ENCODE peak calls at places on chromosomes 12 and 14, in ten cellular contexts. One of them, this sample, is unnamed.

GRCh38 chr12:132444957-132445883 is 44.7 kb upstream of the FBRSL1 start:
- DNase-seq in IMR-90: no peak
- DNase-seq in stomach: peak
- DNase-seq in BJ: no peak
- DNase-seq in nephron progenitor cell: no peak
- DNase-seq in AG10803: no peak
- DNase-seq in HCT116: no peak
- DNase-seq in mesothelial cell of epicardium: no peak
- DNase-seq in CD4-positive, alpha-beta T cell: peak
- DNase-seq in spleen: peak
- DNase-seq in this sample: peak

GRCh38 chr12:86917121-86917520 is 660.9 kb upstream of the MGAT4C start:
- DNase-seq in IMR-90: no peak
- DNase-seq in spleen: no peak
- DNase-seq in AG10803: no peak
- DNase-seq in HCT116: no peak
- DNase-seq in nephron progenitor cell: no peak
- DNase-seq in stomach: no peak
- DNase-seq in mesothelial cell of epicardium: no peak
- DNase-seq in BJ: no peak
- DNase-seq in CD4-positive, alpha-beta T cell: no peak
- DNase-seq in this sample: no peak

GRCh38 chr14:98136420-98136819 is 1135.6 kb downstream of the BCL11B start:
- DNase-seq in mesothelial cell of epicardium: no peak
- DNase-seq in nephron progenitor cell: no peak
- DNase-seq in spleen: no peak
- DNase-seq in HCT116: no peak
- DNase-seq in stomach: no peak
- DNase-seq in CD4-positive, alpha-beta T cell: no peak
- DNase-seq in IMR-90: no peak
- DNase-seq in AG10803: no peak
- DNase-seq in BJ: no peak
- DNase-seq in this sample: no peak

GRCh38 chr14:95313707-95314106 is 6.0 kb downstream of the CLMN start:
- DNase-seq in nephron progenitor cell: no peak
- DNase-seq in AG10803: peak
- DNase-seq in stomach: peak
- DNase-seq in spleen: no peak
- DNase-seq in CD4-positive, alpha-beta T cell: no peak
- DNase-seq in IMR-90: peak
- DNase-seq in mesothelial cell of epicardium: no peak
- DNase-seq in BJ: no peak
- DNase-seq in HCT116: no peak
- DNase-seq in this sample: peak

GRCh38 chr12:40684986-40685385 is 7.3 kb upstream of the CNTN1 start:
- DNase-seq in AG10803: no peak
- DNase-seq in mesothelial cell of epicardium: no peak
- DNase-seq in nephron progenitor cell: no peak
- DNase-seq in spleen: no peak
- DNase-seq in BJ: no peak
- DNase-seq in stomach: no peak
- DNase-seq in IMR-90: no peak
- DNase-seq in CD4-positive, alpha-beta T cell: no peak
- DNase-seq in HCT116: no peak
- DNase-seq in this sample: no peak

GRCh38 chr12:62191747-62192485 is 68.3 kb upstream of the USP15 start:
- DNase-seq in spleen: peak
- DNase-seq in HCT116: no peak
- DNase-seq in BJ: no peak
- DNase-seq in mesothelial cell of epicardium: no peak
- DNase-seq in nephron progenitor cell: peak
- DNase-seq in CD4-positive, alpha-beta T cell: no peak
- DNase-seq in stomach: no peak
- DNase-seq in AG10803: peak
- DNase-seq in IMR-90: no peak
- DNase-seq in this sample: peak

GRCh38 chr12:51449569-51450246 is 25.1 kb downstream of the SLC4A8 start:
- DNase-seq in BJ: no peak
- DNase-seq in stomach: no peak
- DNase-seq in IMR-90: peak
- DNase-seq in mesothelial cell of epicardium: no peak
- DNase-seq in HCT116: no peak
- DNase-seq in AG10803: peak
- DNase-seq in spleen: no peak
- DNase-seq in CD4-positive, alpha-beta T cell: no peak
- DNase-seq in nephron progenitor cell: no peak
- DNase-seq in this sample: no peak

GRCh38 chr12:101838628-101839323 is 8.0 kb upstream of the GNPTAB start:
- DNase-seq in IMR-90: no peak
- DNase-seq in mesothelial cell of epicardium: no peak
- DNase-seq in HCT116: no peak
- DNase-seq in nephron progenitor cell: no peak
- DNase-seq in stomach: no peak
- DNase-seq in spleen: peak
- DNase-seq in AG10803: no peak
- DNase-seq in CD4-positive, alpha-beta T cell: no peak
- DNase-seq in BJ: no peak
- DNase-seq in this sample: no peak

GRCh38 chr12:25585662-25586061 is 32.6 kb upstream of the LMNTD1 start:
- DNase-seq in IMR-90: no peak
- DNase-seq in CD4-positive, alpha-beta T cell: no peak
- DNase-seq in mesothelial cell of epicardium: no peak
- DNase-seq in nephron progenitor cell: no peak
- DNase-seq in HCT116: no peak
- DNase-seq in AG10803: no peak
- DNase-seq in stomach: no peak
- DNase-seq in spleen: no peak
- DNase-seq in BJ: no peak
- DNase-seq in this sample: no peak

GRCh38 chr12:27437839-27438238 is 8.7 kb upstream of the SMCO2 start:
- DNase-seq in stomach: no peak
- DNase-seq in IMR-90: no peak
- DNase-seq in nephron progenitor cell: no peak
- DNase-seq in HCT116: no peak
- DNase-seq in BJ: no peak
- DNase-seq in CD4-positive, alpha-beta T cell: no peak
- DNase-seq in AG10803: no peak
- DNase-seq in mesothelial cell of epicardium: no peak
- DNase-seq in spleen: no peak
- DNase-seq in this sample: no peak

GRCh38 chr12:124442772-124443445 is 124.5 kb downstream of the NCOR2 start:
- DNase-seq in stomach: no peak
- DNase-seq in CD4-positive, alpha-beta T cell: no peak
- DNase-seq in mesothelial cell of epicardium: no peak
- DNase-seq in IMR-90: no peak
- DNase-seq in AG10803: peak
- DNase-seq in spleen: no peak
- DNase-seq in nephron progenitor cell: no peak
- DNase-seq in BJ: no peak
- DNase-seq in HCT116: no peak
- DNase-seq in this sample: no peak

GRCh38 chr12:124445826-124446225 is 121.6 kb downstream of the NCOR2 start:
- DNase-seq in stomach: no peak
- DNase-seq in CD4-positive, alpha-beta T cell: no peak
- DNase-seq in HCT116: no peak
- DNase-seq in AG10803: no peak
- DNase-seq in IMR-90: no peak
- DNase-seq in nephron progenitor cell: no peak
- DNase-seq in BJ: no peak
- DNase-seq in mesothelial cell of epicardium: no peak
- DNase-seq in spleen: peak
- DNase-seq in this sample: no peak

GRCh38 chr12:124443929-124444712 is 123.3 kb downstream of the NCOR2 start:
- DNase-seq in IMR-90: peak
- DNase-seq in stomach: no peak
- DNase-seq in nephron progenitor cell: no peak
- DNase-seq in spleen: no peak
- DNase-seq in HCT116: no peak
- DNase-seq in BJ: no peak
- DNase-seq in CD4-positive, alpha-beta T cell: no peak
- DNase-seq in mesothelial cell of epicardium: no peak
- DNase-seq in AG10803: no peak
- DNase-seq in this sample: no peak

GRCh38 chr12:124446364-124446763 is 121.0 kb downstream of the NCOR2 start:
- DNase-seq in HCT116: no peak
- DNase-seq in nephron progenitor cell: no peak
- DNase-seq in CD4-positive, alpha-beta T cell: no peak
- DNase-seq in stomach: no peak
- DNase-seq in IMR-90: no peak
- DNase-seq in AG10803: no peak
- DNase-seq in spleen: peak
- DNase-seq in BJ: no peak
- DNase-seq in mesothelial cell of epicardium: no peak
- DNase-seq in this sample: no peak

GRCh38 chr12:124445121-124445718 is 122.2 kb downstream of the NCOR2 start:
- DNase-seq in IMR-90: no peak
- DNase-seq in mesothelial cell of epicardium: no peak
- DNase-seq in BJ: no peak
- DNase-seq in stomach: no peak
- DNase-seq in HCT116: no peak
- DNase-seq in nephron progenitor cell: peak
- DNase-seq in AG10803: no peak
- DNase-seq in spleen: no peak
- DNase-seq in CD4-positive, alpha-beta T cell: no peak
- DNase-seq in this sample: no peak
- TF ChIP-seq CTCF in IMR-90: no peak
- TF ChIP-seq CTCF in mesothelial cell of epicardium: no peak
- TF ChIP-seq CTCF in BJ: no peak
- TF ChIP-seq CTCF in stomach: no peak
- TF ChIP-seq CTCF in HCT116: no peak
- TF ChIP-seq CTCF in nephron progenitor cell: no peak
- TF ChIP-seq CTCF in AG10803: no peak
- TF ChIP-seq CTCF in spleen: no peak
- TF ChIP-seq CTCF in CD4-positive, alpha-beta T cell: no peak
- TF ChIP-seq CTCF in this sample: no peak

GRCh38 chr12:85448548-85449139 is 168.6 kb downstream of the ALX1 start:
- DNase-seq in AG10803: peak
- DNase-seq in CD4-positive, alpha-beta T cell: no peak
- DNase-seq in spleen: no peak
- DNase-seq in stomach: no peak
- DNase-seq in HCT116: no peak
- DNase-seq in mesothelial cell of epicardium: no peak
- DNase-seq in BJ: no peak
- DNase-seq in nephron progenitor cell: no peak
- DNase-seq in IMR-90: peak
- DNase-seq in this sample: no peak
- TF ChIP-seq CTCF in AG10803: peak
- TF ChIP-seq CTCF in CD4-positive, alpha-beta T cell: no peak
- TF ChIP-seq CTCF in spleen: no peak
- TF ChIP-seq CTCF in stomach: no peak
- TF ChIP-seq CTCF in HCT116: peak
- TF ChIP-seq CTCF in mesothelial cell of epicardium: peak
- TF ChIP-seq CTCF in BJ: peak
- TF ChIP-seq CTCF in nephron progenitor cell: peak
- TF ChIP-seq CTCF in IMR-90: peak
- TF ChIP-seq CTCF in this sample: no peak

GRCh38 chr14:51121096-51121495 is 26.2 kb upstream of the TRIM9 start:
- DNase-seq in BJ: no peak
- DNase-seq in nephron progenitor cell: no peak
- DNase-seq in AG10803: no peak
- DNase-seq in stomach: no peak
- DNase-seq in spleen: no peak
- DNase-seq in HCT116: no peak
- DNase-seq in CD4-positive, alpha-beta T cell: no peak
- DNase-seq in IMR-90: no peak
- DNase-seq in mesothelial cell of epicardium: no peak
- DNase-seq in this sample: no peak

GRCh38 chr14:51117579-51117978 is 22.7 kb upstream of the TRIM9 start:
- DNase-seq in AG10803: no peak
- DNase-seq in CD4-positive, alpha-beta T cell: no peak
- DNase-seq in BJ: no peak
- DNase-seq in mesothelial cell of epicardium: no peak
- DNase-seq in stomach: no peak
- DNase-seq in IMR-90: no peak
- DNase-seq in HCT116: no peak
- DNase-seq in spleen: no peak
- DNase-seq in nephron progenitor cell: no peak
- DNase-seq in this sample: no peak

GRCh38 chr14:51116682-51117081 is 21.8 kb upstream of the TRIM9 start:
- DNase-seq in AG10803: no peak
- DNase-seq in CD4-positive, alpha-beta T cell: no peak
- DNase-seq in BJ: no peak
- DNase-seq in IMR-90: no peak
- DNase-seq in HCT116: no peak
- DNase-seq in spleen: no peak
- DNase-seq in mesothelial cell of epicardium: no peak
- DNase-seq in nephron progenitor cell: no peak
- DNase-seq in stomach: no peak
- DNase-seq in this sample: no peak

GRCh38 chr14:51118993-51119392 is 24.1 kb upstream of the TRIM9 start:
- DNase-seq in mesothelial cell of epicardium: no peak
- DNase-seq in HCT116: no peak
- DNase-seq in stomach: no peak
- DNase-seq in IMR-90: no peak
- DNase-seq in AG10803: no peak
- DNase-seq in nephron progenitor cell: no peak
- DNase-seq in BJ: no peak
- DNase-seq in CD4-positive, alpha-beta T cell: no peak
- DNase-seq in spleen: no peak
- DNase-seq in this sample: no peak

GRCh38 chr14:51119411-51120051 is 24.6 kb upstream of the TRIM9 start:
- DNase-seq in IMR-90: no peak
- DNase-seq in nephron progenitor cell: no peak
- DNase-seq in AG10803: no peak
- DNase-seq in HCT116: no peak
- DNase-seq in mesothelial cell of epicardium: no peak
- DNase-seq in BJ: no peak
- DNase-seq in stomach: no peak
- DNase-seq in CD4-positive, alpha-beta T cell: no peak
- DNase-seq in spleen: no peak
- DNase-seq in this sample: no peak
- TF ChIP-seq CTCF in IMR-90: no peak
- TF ChIP-seq CTCF in nephron progenitor cell: no peak
- TF ChIP-seq CTCF in AG10803: no peak
- TF ChIP-seq CTCF in HCT116: no peak
- TF ChIP-seq CTCF in mesothelial cell of epicardium: no peak
- TF ChIP-seq CTCF in BJ: no peak
- TF ChIP-seq CTCF in stomach: no peak
- TF ChIP-seq CTCF in CD4-positive, alpha-beta T cell: no peak
- TF ChIP-seq CTCF in spleen: no peak
- TF ChIP-seq CTCF in this sample: no peak

DNA sequence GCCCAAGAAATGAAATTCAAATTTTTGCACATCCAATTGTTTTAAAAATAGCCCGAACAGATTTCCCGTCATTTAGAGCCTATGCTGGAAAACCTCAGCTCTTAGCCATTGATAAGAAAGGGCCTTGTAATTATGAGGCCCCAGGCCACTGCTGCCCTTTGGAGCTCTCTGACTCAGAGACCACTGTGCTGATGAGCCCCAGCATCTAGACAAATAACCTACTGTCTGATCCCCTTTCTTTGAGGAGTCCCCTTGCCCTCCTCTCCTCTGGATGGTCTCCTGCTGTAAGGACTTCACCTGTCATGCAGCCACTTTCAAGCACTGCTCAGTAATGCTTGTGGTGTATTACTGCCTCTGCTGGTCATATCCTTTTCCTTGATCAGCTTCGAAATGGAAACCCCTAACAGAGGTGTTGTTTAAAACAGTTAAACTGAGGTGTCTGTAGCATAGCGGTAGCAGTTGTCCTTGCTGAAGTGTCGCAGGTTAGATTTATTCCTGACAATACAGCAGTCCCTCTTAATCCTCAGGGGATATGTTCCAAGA is 159.9 kb upstream of the SRRM4 start:
- DNase-seq in IMR-90: no peak
- DNase-seq in nephron progenitor cell: no peak
- DNase-seq in mesothelial cell of epicardium: no peak
- DNase-seq in AG10803: no peak
- DNase-seq in CD4-positive, alpha-beta T cell: no peak
- DNase-seq in HCT116: no peak
- DNase-seq in spleen: no peak
- DNase-seq in stomach: no peak
- DNase-seq in BJ: no peak
- DNase-seq in this sample: no peak
- TF ChIP-seq CTCF in IMR-90: no peak
- TF ChIP-seq CTCF in nephron progenitor cell: no peak
- TF ChIP-seq CTCF in mesothelial cell of epicardium: no peak
- TF ChIP-seq CTCF in AG10803: no peak
- TF ChIP-seq CTCF in CD4-positive, alpha-beta T cell: no peak
- TF ChIP-seq CTCF in HCT116: no peak
- TF ChIP-seq CTCF in spleen: no peak
- TF ChIP-seq CTCF in stomach: no peak
- TF ChIP-seq CTCF in BJ: no peak
- TF ChIP-seq CTCF in this sample: no peak